ENCODE peak calls at places on chromosome 5, in six cellular contexts. One of them, this sample, is unnamed.

GRCh38 chr5:88663793-88664216 is 219.2 kb downstream of the MEF2C start:
- DNase-seq in CD4-positive, CD25-positive, alpha-beta regulatory T cell: no peak
- DNase-seq in CD8-positive, alpha-beta T cell: no peak
- DNase-seq in fibroblast of pulmonary artery: no peak
- DNase-seq in CD4-positive, alpha-beta memory T cell: no peak
- DNase-seq in heart right ventricle: no peak
- DNase-seq in this sample: no peak

GRCh38 chr5:91690921-91691320 is 307.8 kb upstream of the ARRDC3 start:
- DNase-seq in CD4-positive, CD25-positive, alpha-beta regulatory T cell: no peak
- DNase-seq in CD8-positive, alpha-beta T cell: no peak
- DNase-seq in fibroblast of pulmonary artery: peak
- DNase-seq in CD4-positive, alpha-beta memory T cell: no peak
- DNase-seq in heart right ventricle: no peak
- DNase-seq in this sample: no peak

GRCh38 chr5:567664-568060 is 43.4 kb upstream of the SLC9A3 start:
- DNase-seq in CD4-positive, CD25-positive, alpha-beta regulatory T cell: no peak
- DNase-seq in CD8-positive, alpha-beta T cell: no peak
- DNase-seq in fibroblast of pulmonary artery: no peak
- DNase-seq in CD4-positive, alpha-beta memory T cell: no peak
- DNase-seq in heart right ventricle: no peak
- DNase-seq in this sample: no peak

GRCh38 chr5:131608597-131608996 is 26.4 kb downstream of the RAPGEF6 start:
- DNase-seq in CD4-positive, CD25-positive, alpha-beta regulatory T cell: no peak
- DNase-seq in CD8-positive, alpha-beta T cell: no peak
- DNase-seq in fibroblast of pulmonary artery: no peak
- DNase-seq in CD4-positive, alpha-beta memory T cell: no peak
- DNase-seq in heart right ventricle: no peak
- DNase-seq in this sample: no peak

GRCh38 chr5:41747291-41747690 is 122.9 kb downstream of the OXCT1 start:
- DNase-seq in CD4-positive, CD25-positive, alpha-beta regulatory T cell: no peak
- DNase-seq in CD8-positive, alpha-beta T cell: no peak
- DNase-seq in fibroblast of pulmonary artery: peak
- DNase-seq in CD4-positive, alpha-beta memory T cell: no peak
- DNase-seq in heart right ventricle: no peak
- DNase-seq in this sample: peak

GRCh38 chr5:135568923-135569360 is 9.8 kb downstream of the CXCL14 start:
- DNase-seq in CD4-positive, CD25-positive, alpha-beta regulatory T cell: no peak
- DNase-seq in CD8-positive, alpha-beta T cell: no peak
- DNase-seq in fibroblast of pulmonary artery: no peak
- DNase-seq in CD4-positive, alpha-beta memory T cell: no peak
- DNase-seq in heart right ventricle: no peak
- DNase-seq in this sample: no peak

GRCh38 chr5:163259495-163259894 is 177.9 kb upstream of the CCNG1 start:
- DNase-seq in CD4-positive, CD25-positive, alpha-beta regulatory T cell: no peak
- DNase-seq in CD8-positive, alpha-beta T cell: no peak
- DNase-seq in fibroblast of pulmonary artery: no peak
- DNase-seq in CD4-positive, alpha-beta memory T cell: no peak
- DNase-seq in heart right ventricle: no peak
- DNase-seq in this sample: no peak

GRCh38 chr5:176772271-176773210 is 37.8 kb upstream of the UNC5A start:
- DNase-seq in CD4-positive, CD25-positive, alpha-beta regulatory T cell: no peak
- DNase-seq in CD8-positive, alpha-beta T cell: no peak
- DNase-seq in fibroblast of pulmonary artery: no peak
- DNase-seq in CD4-positive, alpha-beta memory T cell: no peak
- DNase-seq in heart right ventricle: no peak
- DNase-seq in this sample: no peak

GRCh38 chr5:7659420-7659819 is 191.5 kb downstream of the CFAP90 start:
- DNase-seq in CD4-positive, CD25-positive, alpha-beta regulatory T cell: no peak
- DNase-seq in CD8-positive, alpha-beta T cell: no peak
- DNase-seq in fibroblast of pulmonary artery: no peak
- DNase-seq in CD4-positive, alpha-beta memory T cell: no peak
- DNase-seq in heart right ventricle: no peak
- DNase-seq in this sample: no peak

GRCh38 chr5:108433600-108433999 is 51.7 kb upstream of the FBXL17 start:
- DNase-seq in CD4-positive, CD25-positive, alpha-beta regulatory T cell: no peak
- DNase-seq in CD8-positive, alpha-beta T cell: no peak
- DNase-seq in fibroblast of pulmonary artery: no peak
- DNase-seq in CD4-positive, alpha-beta memory T cell: no peak
- DNase-seq in heart right ventricle: no peak
- DNase-seq in this sample: no peak

GRCh38 chr5:155260798-155261197 is 247.2 kb downstream of the KIF4B start:
- DNase-seq in CD4-positive, CD25-positive, alpha-beta regulatory T cell: no peak
- DNase-seq in CD8-positive, alpha-beta T cell: no peak
- DNase-seq in fibroblast of pulmonary artery: no peak
- DNase-seq in CD4-positive, alpha-beta memory T cell: no peak
- DNase-seq in heart right ventricle: no peak
- DNase-seq in this sample: no peak

GRCh38 chr5:1116977-1117376 is 5.1 kb upstream of the SLC12A7 start:
- DNase-seq in CD4-positive, CD25-positive, alpha-beta regulatory T cell: no peak
- DNase-seq in CD8-positive, alpha-beta T cell: no peak
- DNase-seq in fibroblast of pulmonary artery: no peak
- DNase-seq in CD4-positive, alpha-beta memory T cell: no peak
- DNase-seq in heart right ventricle: no peak
- DNase-seq in this sample: no peak

GRCh38 chr5:172645271-172645670 is 4.2 kb downstream of the NEURL1B start:
- DNase-seq in CD4-positive, CD25-positive, alpha-beta regulatory T cell: no peak
- DNase-seq in CD8-positive, alpha-beta T cell: no peak
- DNase-seq in fibroblast of pulmonary artery: no peak
- DNase-seq in CD4-positive, alpha-beta memory T cell: no peak
- DNase-seq in heart right ventricle: no peak
- DNase-seq in this sample: no peak

GRCh38 chr5:172644229-172644628 is 3.2 kb downstream of the NEURL1B start:
- DNase-seq in CD4-positive, CD25-positive, alpha-beta regulatory T cell: no peak
- DNase-seq in CD8-positive, alpha-beta T cell: no peak
- DNase-seq in fibroblast of pulmonary artery: no peak
- DNase-seq in CD4-positive, alpha-beta memory T cell: no peak
- DNase-seq in heart right ventricle: no peak
- DNase-seq in this sample: no peak

GRCh38 chr5:172642926-172643325 is 1.9 kb downstream of the NEURL1B start:
- DNase-seq in CD4-positive, CD25-positive, alpha-beta regulatory T cell: no peak
- DNase-seq in CD8-positive, alpha-beta T cell: no peak
- DNase-seq in fibroblast of pulmonary artery: no peak
- DNase-seq in CD4-positive, alpha-beta memory T cell: no peak
- DNase-seq in heart right ventricle: no peak
- DNase-seq in this sample: no peak

GRCh38 chr5:172643392-172643871 is 2.4 kb downstream of the NEURL1B start:
- DNase-seq in CD4-positive, CD25-positive, alpha-beta regulatory T cell: no peak
- DNase-seq in CD8-positive, alpha-beta T cell: no peak
- DNase-seq in fibroblast of pulmonary artery: no peak
- DNase-seq in CD4-positive, alpha-beta memory T cell: no peak
- DNase-seq in heart right ventricle: no peak
- DNase-seq in this sample: no peak

DNA sequence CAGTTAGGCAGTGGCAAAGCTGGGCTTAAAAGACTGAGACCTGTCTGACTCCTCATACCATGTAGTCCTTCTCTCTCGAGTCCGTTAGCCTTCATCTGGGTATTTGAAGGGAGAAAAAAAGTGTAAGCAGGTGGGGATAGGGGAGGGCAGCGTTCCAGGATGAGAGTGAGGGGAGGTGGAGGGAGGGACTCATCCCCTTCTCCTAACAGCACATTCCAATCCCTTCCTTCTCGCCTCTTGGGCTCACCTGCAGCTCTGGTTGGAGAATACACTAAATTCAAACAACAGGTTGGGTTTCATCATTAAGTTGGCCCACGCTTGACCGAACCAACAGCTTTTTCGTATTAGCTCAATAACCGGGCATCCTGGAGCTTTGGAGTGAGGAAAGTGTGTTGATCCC is 3.6 kb downstream of the NEURL1B start:
- DNase-seq in CD4-positive, CD25-positive, alpha-beta regulatory T cell: no peak
- DNase-seq in CD8-positive, alpha-beta T cell: no peak
- DNase-seq in fibroblast of pulmonary artery: no peak
- DNase-seq in CD4-positive, alpha-beta memory T cell: no peak
- DNase-seq in heart right ventricle: no peak
- DNase-seq in this sample: no peak
- H3K4me3 ChIP-seq in CD4-positive, CD25-positive, alpha-beta regulatory T cell: no peak
- H3K4me3 ChIP-seq in CD8-positive, alpha-beta T cell: no peak
- H3K4me3 ChIP-seq in fibroblast of pulmonary artery: no peak
- H3K4me3 ChIP-seq in CD4-positive, alpha-beta memory T cell: no peak
- H3K4me3 ChIP-seq in heart right ventricle: peak
- H3K4me3 ChIP-seq in this sample: no peak

GRCh38 chr5:178627259-178627598 is 379 bp upstream of the CLK4 start:
- DNase-seq in CD4-positive, CD25-positive, alpha-beta regulatory T cell: no peak
- DNase-seq in CD8-positive, alpha-beta T cell: no peak
- DNase-seq in fibroblast of pulmonary artery: no peak
- DNase-seq in CD4-positive, alpha-beta memory T cell: no peak
- DNase-seq in heart right ventricle: no peak
- DNase-seq in this sample: no peak

GRCh38 chr5:178622679-178623247 is 4.1 kb downstream of the CLK4 start:
- DNase-seq in CD4-positive, CD25-positive, alpha-beta regulatory T cell: no peak
- DNase-seq in CD8-positive, alpha-beta T cell: no peak
- DNase-seq in fibroblast of pulmonary artery: no peak
- DNase-seq in CD4-positive, alpha-beta memory T cell: no peak
- DNase-seq in heart right ventricle: no peak
- DNase-seq in this sample: no peak

GRCh38 chr5:178625679-178626483 is 969 bp downstream of the CLK4 start:
- DNase-seq in CD4-positive, CD25-positive, alpha-beta regulatory T cell: no peak
- DNase-seq in CD8-positive, alpha-beta T cell: no peak
- DNase-seq in fibroblast of pulmonary artery: peak
- DNase-seq in CD4-positive, alpha-beta memory T cell: no peak
- DNase-seq in heart right ventricle: no peak
- DNase-seq in this sample: no peak

GRCh38 chr5:178626484-178627258 is at the start of gene CLK4:
- DNase-seq in CD4-positive, CD25-positive, alpha-beta regulatory T cell: peak
- DNase-seq in CD8-positive, alpha-beta T cell: peak
- DNase-seq in fibroblast of pulmonary artery: peak
- DNase-seq in CD4-positive, alpha-beta memory T cell: peak
- DNase-seq in heart right ventricle: peak
- DNase-seq in this sample: peak

GRCh38 chr5:178624626-178625546 is 2.0 kb downstream of the CLK4 start:
- DNase-seq in CD4-positive, CD25-positive, alpha-beta regulatory T cell: no peak
- DNase-seq in CD8-positive, alpha-beta T cell: no peak
- DNase-seq in fibroblast of pulmonary artery: no peak
- DNase-seq in CD4-positive, alpha-beta memory T cell: no peak
- DNase-seq in heart right ventricle: no peak
- DNase-seq in this sample: no peak
- H3K4me3 ChIP-seq in CD4-positive, CD25-positive, alpha-beta regulatory T cell: peak
- H3K4me3 ChIP-seq in CD8-positive, alpha-beta T cell: peak
- H3K4me3 ChIP-seq in fibroblast of pulmonary artery: peak
- H3K4me3 ChIP-seq in CD4-positive, alpha-beta memory T cell: peak
- H3K4me3 ChIP-seq in heart right ventricle: peak
- H3K4me3 ChIP-seq in this sample: peak

DNA sequence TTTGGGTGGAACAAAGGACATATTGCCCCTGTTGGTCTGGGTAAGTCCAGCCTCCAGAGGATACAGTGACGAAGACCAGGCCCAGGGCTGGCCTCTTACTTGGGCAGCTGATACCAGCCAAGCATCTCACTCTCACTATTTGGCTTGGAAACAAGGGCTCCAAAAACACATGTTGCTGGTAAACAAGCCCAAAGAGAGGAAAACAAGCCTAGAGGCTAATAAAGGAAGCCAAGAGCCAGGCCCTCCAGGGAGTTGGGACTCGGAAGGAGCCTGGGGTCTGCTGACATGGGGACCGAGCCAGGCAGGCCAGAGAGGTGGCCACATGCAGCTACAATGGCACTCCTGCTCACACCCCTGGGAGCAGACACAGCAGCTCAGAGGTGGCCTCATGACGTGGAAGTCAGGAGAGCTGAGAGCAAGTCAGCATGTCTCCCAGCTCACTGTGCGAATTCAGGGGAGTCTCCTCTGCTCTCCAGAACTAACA is 5.7 kb downstream of the SPARC start:
- DNase-seq in CD4-positive, CD25-positive, alpha-beta regulatory T cell: no peak
- DNase-seq in CD8-positive, alpha-beta T cell: no peak
- DNase-seq in fibroblast of pulmonary artery: no peak
- DNase-seq in CD4-positive, alpha-beta memory T cell: no peak
- DNase-seq in heart right ventricle: peak
- DNase-seq in this sample: no peak
- H3K4me3 ChIP-seq in CD4-positive, CD25-positive, alpha-beta regulatory T cell: no peak
- H3K4me3 ChIP-seq in CD8-positive, alpha-beta T cell: no peak
- H3K4me3 ChIP-seq in fibroblast of pulmonary artery: no peak
- H3K4me3 ChIP-seq in CD4-positive, alpha-beta memory T cell: no peak
- H3K4me3 ChIP-seq in heart right ventricle: peak
- H3K4me3 ChIP-seq in this sample: peak

DNA sequence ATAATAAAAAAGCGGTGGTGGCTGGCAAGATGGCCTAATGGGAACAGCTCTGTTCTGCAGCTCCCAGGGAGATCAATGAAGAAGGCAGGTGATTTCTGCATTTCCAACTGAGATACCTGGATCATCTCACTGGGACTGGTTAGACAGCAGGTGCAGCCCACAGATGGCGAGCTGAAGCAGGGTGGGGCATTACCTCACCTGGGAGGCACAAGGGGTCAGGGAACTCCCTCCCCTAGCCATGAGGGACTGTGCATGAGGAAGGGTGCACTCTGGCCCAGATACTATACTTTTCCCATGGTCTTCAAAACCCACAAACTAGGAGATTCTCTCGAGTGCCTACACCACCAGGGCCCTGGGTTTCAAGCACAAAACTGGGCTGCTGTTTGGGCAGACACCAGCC is 45.6 kb upstream of the PTGER4 start:
- DNase-seq in CD4-positive, CD25-positive, alpha-beta regulatory T cell: no peak
- DNase-seq in CD8-positive, alpha-beta T cell: no peak
- DNase-seq in fibroblast of pulmonary artery: no peak
- DNase-seq in CD4-positive, alpha-beta memory T cell: no peak
- DNase-seq in heart right ventricle: no peak
- DNase-seq in this sample: no peak
- H3K4me3 ChIP-seq in CD4-positive, CD25-positive, alpha-beta regulatory T cell: no peak
- H3K4me3 ChIP-seq in CD8-positive, alpha-beta T cell: no peak
- H3K4me3 ChIP-seq in fibroblast of pulmonary artery: no peak
- H3K4me3 ChIP-seq in CD4-positive, alpha-beta memory T cell: no peak
- H3K4me3 ChIP-seq in heart right ventricle: no peak
- H3K4me3 ChIP-seq in this sample: no peak

DNA sequence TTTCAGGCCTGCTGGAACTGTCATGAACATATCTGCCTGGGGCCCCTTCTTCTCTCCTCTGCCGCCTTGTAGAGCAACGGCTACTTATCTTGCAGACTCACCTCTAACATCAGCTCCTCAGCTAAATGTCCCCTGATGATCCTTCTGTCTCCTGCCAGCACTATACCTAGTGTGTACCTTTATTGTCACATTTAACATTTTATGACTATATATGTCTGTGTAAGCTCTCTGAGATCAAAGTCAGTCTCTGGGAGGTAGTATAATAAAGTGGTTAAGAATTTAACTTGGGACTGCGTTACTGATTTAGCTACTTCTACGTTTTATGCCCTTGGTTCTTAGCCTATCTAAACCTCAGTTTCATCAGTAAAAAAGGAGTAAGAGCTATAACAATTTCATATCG is 2.2 kb downstream of the TMED7 start:
- DNase-seq in CD4-positive, CD25-positive, alpha-beta regulatory T cell: no peak
- DNase-seq in CD8-positive, alpha-beta T cell: no peak
- DNase-seq in fibroblast of pulmonary artery: no peak
- DNase-seq in CD4-positive, alpha-beta memory T cell: no peak
- DNase-seq in heart right ventricle: no peak
- DNase-seq in this sample: no peak
- H3K4me3 ChIP-seq in CD4-positive, CD25-positive, alpha-beta regulatory T cell: peak
- H3K4me3 ChIP-seq in CD8-positive, alpha-beta T cell: no peak
- H3K4me3 ChIP-seq in fibroblast of pulmonary artery: peak
- H3K4me3 ChIP-seq in CD4-positive, alpha-beta memory T cell: no peak
- H3K4me3 ChIP-seq in heart right ventricle: peak
- H3K4me3 ChIP-seq in this sample: peak

This sample was measured in skeletal muscle cell.